ENCODE peak calls at places on chromosomes 1 and 21, in ten cellular contexts. L is tibial artery; W is CD8-positive, alpha-beta memory T cell; E is A549; I is AG04450; D is pancreas; C is IMR-90; H is esophagus squamous epithelium; F is HAP-1; N is thoracic aorta. K is an unnamed sample.

GRCh38 chr1:36673207-36673606 is 190.5 kb upstream of the CSF3R start:
- DNase-seq in C (no peak), E (no peak), D (no peak), L (no peak), H (no peak), W (no peak), I (no peak), F (peak; percentile 58), N (no peak), K (no peak)

GRCh38 chr1:203028067-203028783 is 1.9 kb downstream of the PPFIA4 start:
- DNase-seq in D (no peak), H (no peak), E (no peak), C (no peak), I (no peak), N (no peak), F (no peak), W (no peak), L (no peak), K (no peak)

GRCh38 chr1:67960766-67961165 is 89.7 kb downstream of the DIRAS3 start:
- DNase-seq in I (no peak), E (no peak), F (no peak), D (no peak), L (no peak), W (no peak), H (no peak), C (no peak), N (no peak), K (no peak)

GRCh38 chr1:44594353-44594752 is 79.9 kb downstream of the TMEM53 start:
- DNase-seq in C (no peak), L (no peak), E (no peak), I (no peak), H (no peak), N (no peak), D (no peak), W (no peak), F (no peak), K (no peak)

GRCh38 chr1:53810497-53810896 is 27.6 kb downstream of the NDC1 start:
- DNase-seq in H (no peak), L (no peak), I (no peak), W (no peak), E (no peak), D (no peak), F (no peak), N (no peak), C (no peak), K (no peak)

GRCh38 chr1:13930151-13930550 is 230.2 kb downstream of the PRDM2 start:
- DNase-seq in C (no peak), L (no peak), W (no peak), I (no peak), D (no peak), F (peak; percentile 53), E (peak; percentile 22), N (no peak), H (no peak), K (no peak)

GRCh38 chr1:10911274-10912166 is 100.9 kb upstream of the TARDBP start:
- DNase-seq in N (no peak), H (no peak), F (no peak), I (no peak), C (no peak), W (peak; percentile 25), L (no peak), E (no peak), D (no peak), K (no peak)

GRCh38 chr1:153640873-153641272 is 7.0 kb downstream of the CHTOP start:
- DNase-seq in I (no peak), H (no peak), N (no peak), C (no peak), F (no peak), L (no peak), E (no peak), W (no peak), D (no peak), K (no peak)

GRCh38 chr1:228007054-228007800 is 429 bp downstream of the WNT3A start:
- DNase-seq in H (no peak), W (no peak), E (no peak), F (no peak), N (no peak), L (no peak), I (no peak), C (no peak), D (no peak), K (peak; percentile 15)
- H3K4me3 ChIP-seq in H (peak overlapping the region; percentile 46), W (no peak overlapping the region), E (peak overlapping the region; percentile 37), F (no peak overlapping the region), N (no peak overlapping the region), L (no peak overlapping the region), I (no peak overlapping the region), C (no peak overlapping the region), D (no peak overlapping the region), K (peak overlapping the region; percentile 66)

GRCh38 chr1:4781646-4782045 is 127.2 kb downstream of the AJAP1 start:
- DNase-seq in N (no peak), W (no peak), D (peak; percentile 31), H (no peak), L (no peak), C (no peak), F (no peak), E (no peak), I (no peak), K (no peak)
- H3K9me3 ChIP-seq in N (no peaks in the 10 kb centered on the region), W (no peaks in the 10 kb centered on the region), D (no peaks in the 10 kb centered on the region), H (no peaks in the 10 kb centered on the region), L (no peaks in the 10 kb centered on the region), C (peaks cover 41% of the 10 kb centered on the region), F (no peaks in the 10 kb centered on the region), E (no peaks in the 10 kb centered on the region), I (peaks cover 88% of the 10 kb centered on the region), K (no peaks in the 10 kb centered on the region)

GRCh38 chr1:175072131-175072941 is 4.7 kb downstream of the TNN start:
- DNase-seq in H (no peak), N (no peak), W (no peak), I (peak; percentile 23), F (no peak), C (peak; percentile 74), L (peak; percentile 25), D (no peak), E (no peak), K (no peak)
- H3K4me3 ChIP-seq in H (no peak overlapping the region), N (peak overlapping the region; percentile 46), W (no peak overlapping the region), I (no peak overlapping the region), F (no peak overlapping the region), C (no peak overlapping the region), L (no peak overlapping the region), D (no peak overlapping the region), E (no peak overlapping the region), K (peak overlapping the region; percentile 14)

DNA sequence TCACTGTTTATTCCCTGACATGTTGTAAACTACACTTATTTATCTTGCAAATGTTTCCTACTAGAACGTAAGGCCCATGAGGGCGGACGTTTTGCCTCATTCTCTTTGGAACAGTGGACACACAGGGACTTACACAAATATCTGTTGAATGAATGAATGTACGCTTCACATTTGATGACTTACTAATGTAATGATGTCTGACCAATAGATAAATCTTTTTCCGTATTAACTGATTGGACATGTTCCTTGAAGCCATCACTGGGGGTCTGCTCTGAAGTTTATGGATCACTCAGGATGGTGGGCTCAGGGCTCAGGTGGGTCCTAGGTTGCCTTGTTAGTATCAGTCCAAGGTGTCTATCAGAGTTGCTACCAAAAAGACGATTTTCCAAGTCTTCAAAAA is 763.2 kb upstream of the TPTE start:
- DNase-seq in F (no peak), W (no peak), E (no peak), H (no peak), N (no peak), L (no peak), D (no peak), C (no peak), I (no peak), K (no peak)
- H3K9me3 ChIP-seq in F (peaks cover 35% of the 10 kb centered on the region), W (no peaks in the 10 kb centered on the region), E (no peaks in the 10 kb centered on the region), H (peaks cover 6% of the 10 kb centered on the region), N (no peaks in the 10 kb centered on the region), L (peaks cover 8% of the 10 kb centered on the region), D (no peaks in the 10 kb centered on the region), C (peaks cover 34% of the 10 kb centered on the region), I (peaks cover 50% of the 10 kb centered on the region), K (peaks cover 9% of the 10 kb centered on the region)

GRCh38 chr1:20589331-20590312 is 725 bp downstream of the CDA start:
- DNase-seq in I (peak; percentile 78), E (no peak), C (peak; percentile 89), F (peak; percentile 32), L (peak; percentile 58), W (no peak), D (no peak), N (no peak), H (no peak), K (no peak)
- H3K4me3 ChIP-seq in I (peak overlapping the region; percentile 43), E (peak overlapping the region; percentile 50), C (no peak overlapping the region), F (peak overlapping the region; percentile 22), L (peak overlapping the region; percentile 29), W (no peak overlapping the region), D (no peak overlapping the region), N (peak overlapping the region; percentile 39), H (peak overlapping the region; percentile 42), K (peak overlapping the region; percentile 16)

GRCh38 chr1:2880086-2880485 is 78.6 kb upstream of the TTC34 start:
- DNase-seq in C (no peak), E (no peak), D (no peak), N (no peak), F (no peak), H (no peak), L (no peak), I (no peak), W (no peak), K (no peak)

GRCh38 chr1:2879591-2879990 is 78.1 kb upstream of the TTC34 start:
- DNase-seq in L (no peak), N (no peak), F (no peak), C (no peak), H (no peak), W (no peak), I (no peak), E (no peak), D (no peak), K (no peak)

GRCh38 chr1:2882968-2883696 is 81.6 kb upstream of the TTC34 start:
- DNase-seq in I (no peak), H (no peak), F (no peak), N (no peak), E (no peak), L (no peak), C (no peak), W (no peak), D (no peak), K (no peak)

GRCh38 chr1:2880812-2881295 is 79.4 kb upstream of the TTC34 start:
- DNase-seq in W (no peak), I (no peak), H (no peak), E (no peak), D (no peak), N (no peak), F (no peak), C (no peak), L (no peak), K (no peak)

DNA sequence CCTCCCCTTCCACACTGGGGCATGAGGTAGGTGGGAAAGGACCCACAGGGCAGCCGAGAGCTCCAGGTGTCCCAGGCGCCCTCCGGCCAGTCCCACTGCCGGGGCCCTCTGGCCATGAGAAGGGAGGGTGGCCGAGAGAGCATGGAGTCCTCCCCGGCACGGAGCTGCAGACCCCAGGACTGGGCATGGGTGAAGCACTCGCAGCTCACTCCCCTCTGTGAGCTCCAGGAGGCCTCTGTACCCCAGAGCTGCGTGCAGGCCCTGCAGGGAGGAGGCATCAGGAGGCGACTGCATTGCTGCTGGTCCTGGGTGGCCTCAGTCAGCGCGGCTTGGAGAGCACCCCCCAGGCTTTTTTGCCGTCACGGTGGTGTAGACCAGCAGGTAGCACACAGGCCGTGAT is 80.1 kb upstream of the TTC34 start:
- DNase-seq in N (no peak), D (no peak), H (no peak), W (no peak), C (no peak), E (no peak), L (no peak), F (no peak), I (no peak), K (no peak)
- H3K9me3 ChIP-seq in N (no peaks in the 10 kb centered on the region), D (no peaks in the 10 kb centered on the region), H (no peaks in the 10 kb centered on the region), W (no peaks in the 10 kb centered on the region), C (peaks cover 79% of the 10 kb centered on the region), E (no peaks in the 10 kb centered on the region), L (no peaks in the 10 kb centered on the region), F (no peaks in the 10 kb centered on the region), I (peaks cover 100% of the 10 kb centered on the region), K (no peaks in the 10 kb centered on the region)

K was measured in breast epithelium.